ENCODE peak calls at places on chromosome 13, in six cellular contexts. I, L, F, N, G and X are unnamed samples.

GRCh38 chr13:80562423-80562822 is 221.5 kb upstream of the SPRY2 start:
- DNase-seq in L (no peak), N (no peak), F (no peak), I (no peak), G (no peak), X (no peak)

GRCh38 chr13:101915333-101915732 is 462.9 kb downstream of the ITGBL1 start:
- DNase-seq in I (no peak), F (no peak), L (no peak), N (no peak), G (no peak), X (no peak)

GRCh38 chr13:36528105-36528504 is 95.8 kb downstream of the CCNA1 start:
- DNase-seq in N (no peak), G (no peak), F (no peak), L (no peak), I (no peak), X (no peak)

GRCh38 chr13:113205428-113205931 is 3.0 kb downstream of the PCID2 start:
- DNase-seq in L (no peak), I (no peak), G (peak), N (no peak), F (peak), X (peak)

GRCh38 chr13:24306632-24307031 is 2.7 kb upstream of the C1QTNF9 start:
- DNase-seq in N (peak), G (peak), L (no peak), F (peak), I (no peak), X (peak)

GRCh38 chr13:41428155-41428554 is 29.2 kb upstream of the RGCC start:
- DNase-seq in F (no peak), N (no peak), G (no peak), L (no peak), I (peak), X (no peak)

GRCh38 chr13:80131204-80131603 is 209.7 kb downstream of the SPRY2 start:
- DNase-seq in I (peak), G (peak), F (peak), N (no peak), L (peak), X (peak)

GRCh38 chr13:65856464-65856863 is 1373.7 kb downstream of the PCDH9 start:
- DNase-seq in G (peak), F (peak), L (no peak), N (peak), I (no peak), X (peak)

GRCh38 chr13:112696869-112697465 is 7.1 kb downstream of the ATP11A start:
- DNase-seq in I (no peak), N (no peak), F (no peak), G (no peak), L (no peak), X (no peak)

GRCh38 chr13:48400820-48401219 is 12.1 kb downstream of the LPAR6 start:
- DNase-seq in I (no peak), L (no peak), G (peak), F (peak), N (no peak), X (peak)

GRCh38 chr13:58907347-58907746 is 1256.4 kb downstream of the DIAPH3 start:
- DNase-seq in N (no peak), I (no peak), L (no peak), F (no peak), G (peak), X (no peak)

GRCh38 chr13:33690321-33690720 is 127.6 kb upstream of the RFC3 start:
- DNase-seq in G (no peak), L (no peak), F (no peak), I (no peak), N (no peak), X (no peak)

GRCh38 chr13:46124531-46124966 is 19.7 kb upstream of the CPB2 start:
- DNase-seq in G (no peak), I (no peak), N (no peak), L (no peak), F (no peak), X (no peak)

GRCh38 chr13:83499286-83499685 is 383.0 kb downstream of the SLITRK1 start:
- DNase-seq in I (no peak), G (no peak), F (no peak), L (no peak), N (no peak), X (peak)

GRCh38 chr13:43573361-43573740 is 213.4 kb downstream of the ENOX1 start:
- DNase-seq in I (no peak), L (no peak), G (no peak), N (no peak), F (no peak), X (peak)

GRCh38 chr13:84917252-84917878 is 881.9 kb downstream of the SLITRK6 start:
- DNase-seq in G (peak), I (no peak), L (no peak), N (no peak), F (peak), X (peak)

DNA sequence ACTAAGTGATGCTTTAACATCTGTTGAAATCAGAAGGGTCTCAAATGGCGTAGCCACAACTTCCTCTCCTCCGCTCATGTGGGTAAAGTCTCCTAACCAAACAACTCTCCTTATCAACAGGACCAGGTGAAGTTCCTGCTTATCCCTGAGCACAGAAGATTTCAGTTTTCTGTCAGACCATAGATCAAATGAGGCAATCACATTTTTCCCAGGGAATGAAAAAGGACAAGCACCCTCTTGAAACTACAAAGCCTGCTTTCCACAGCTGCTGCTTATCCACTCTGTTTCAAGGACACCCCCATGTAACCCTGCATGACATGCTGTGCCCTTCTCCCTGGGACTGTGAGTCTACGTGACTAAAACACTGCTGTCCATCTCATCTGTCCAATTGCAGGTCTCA is 788.3 kb upstream of the SLITRK5 start:
- DNase-seq in I (peak), F (no peak), N (no peak), G (no peak), L (no peak), X (no peak)
- H3K4me3 ChIP-seq in I (no peak), F (no peak), N (no peak), G (no peak), L (no peak), X (no peak)

GRCh38 chr13:26591672-26592071 is 34.2 kb downstream of the WASF3 start:
- DNase-seq in N (no peak), L (no peak), I (no peak), F (no peak), G (no peak), X (no peak)

GRCh38 chr13:26589754-26590153 is 32.3 kb downstream of the WASF3 start:
- DNase-seq in N (no peak), F (peak), L (peak), I (peak), G (peak), X (peak)

GRCh38 chr13:26587251-26587650 is 29.8 kb downstream of the WASF3 start:
- DNase-seq in G (no peak), L (no peak), N (no peak), F (no peak), I (no peak), X (no peak)

GRCh38 chr13:26590379-26590778 is 32.9 kb downstream of the WASF3 start:
- DNase-seq in I (no peak), L (no peak), G (no peak), N (no peak), F (no peak), X (no peak)

GRCh38 chr13:26590951-26591350 is 33.5 kb downstream of the WASF3 start:
- DNase-seq in F (no peak), G (no peak), L (no peak), I (no peak), N (no peak), X (no peak)
- TF ChIP-seq CTCF in F (no peak), G (no peak), L (no peak), I (no peak), N (no peak), X (no peak)

GRCh38 chr13:99214691-99215090 is 14.0 kb downstream of the UBAC2 start:
- DNase-seq in F (no peak), I (no peak), G (no peak), L (no peak), N (no peak), X (no peak)
- H3K4me3 ChIP-seq in F (no peak), I (no peak), G (no peak), L (no peak), N (no peak), X (no peak)

DNA sequence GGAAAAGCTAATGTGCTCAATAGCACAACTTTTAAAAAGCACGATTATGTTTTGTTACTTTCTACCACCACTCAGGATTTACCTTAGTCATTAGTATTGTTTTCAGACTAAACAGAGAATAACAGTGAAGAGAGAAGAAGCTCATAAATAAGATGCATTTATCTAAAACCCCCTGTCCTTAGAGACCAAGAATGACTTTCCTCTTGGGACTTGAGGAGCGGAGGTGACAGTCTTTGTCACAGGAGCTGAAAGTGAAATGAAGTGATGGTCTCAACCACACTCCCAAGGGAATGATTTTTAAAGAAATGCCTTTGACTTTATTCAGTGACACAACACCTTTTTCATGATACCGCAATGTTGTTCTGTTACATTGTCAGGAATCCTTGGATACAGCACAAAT is 190.6 kb upstream of the NBEA start:
- DNase-seq in L (no peak), G (no peak), F (no peak), N (no peak), I (no peak), X (no peak)
- TF ChIP-seq CTCF in L (no peak), G (no peak), F (no peak), N (no peak), I (no peak), X (no peak)

DNA sequence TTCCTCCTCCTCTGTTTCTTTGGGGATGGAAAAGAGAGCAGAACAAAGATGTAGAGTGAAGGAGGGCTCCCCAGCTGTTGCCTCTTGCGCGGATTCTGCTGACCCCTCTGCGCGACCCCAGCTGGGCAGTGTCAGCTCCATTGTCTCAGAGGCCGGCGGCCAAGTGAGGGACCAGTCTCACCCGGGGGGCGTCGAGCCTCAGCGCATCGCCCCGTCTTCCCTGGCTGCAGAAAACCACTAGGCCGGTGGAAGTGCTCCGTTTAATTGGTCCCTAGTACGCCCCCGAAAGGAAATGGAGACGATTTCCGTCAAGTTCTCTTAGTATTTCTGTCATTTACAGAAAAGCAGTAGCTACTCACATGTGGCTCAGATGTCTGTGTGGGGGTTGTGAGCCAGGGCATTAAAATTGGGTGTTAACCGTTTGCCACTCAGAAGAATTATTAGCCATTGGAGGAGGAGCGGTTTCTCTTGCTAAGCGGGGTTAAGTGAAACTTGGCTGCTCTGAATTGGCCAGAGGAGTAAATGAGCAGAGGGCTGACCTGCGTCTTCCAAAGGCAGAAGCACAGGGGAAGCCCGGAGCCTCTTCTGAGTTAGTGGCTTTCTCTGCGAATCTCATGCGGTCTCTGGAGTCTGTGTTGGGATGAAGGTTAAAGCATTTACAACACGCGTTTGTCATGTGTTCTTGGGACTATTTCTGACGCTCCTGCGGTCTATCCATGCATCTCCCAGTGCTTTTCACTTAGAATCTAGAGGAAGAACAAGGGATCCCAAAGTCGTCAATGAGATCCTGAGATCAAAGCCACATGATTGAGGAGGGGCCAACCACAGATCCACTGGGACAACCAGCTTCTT is 132.8 kb upstream of the MYO16 start:
- DNase-seq in L (no peak), G (peak), F (no peak), N (no peak), I (no peak), X (peak)
- H3K4me3 ChIP-seq in L (no peak), G (peak), F (no peak), N (no peak), I (peak), X (peak)

DNA sequence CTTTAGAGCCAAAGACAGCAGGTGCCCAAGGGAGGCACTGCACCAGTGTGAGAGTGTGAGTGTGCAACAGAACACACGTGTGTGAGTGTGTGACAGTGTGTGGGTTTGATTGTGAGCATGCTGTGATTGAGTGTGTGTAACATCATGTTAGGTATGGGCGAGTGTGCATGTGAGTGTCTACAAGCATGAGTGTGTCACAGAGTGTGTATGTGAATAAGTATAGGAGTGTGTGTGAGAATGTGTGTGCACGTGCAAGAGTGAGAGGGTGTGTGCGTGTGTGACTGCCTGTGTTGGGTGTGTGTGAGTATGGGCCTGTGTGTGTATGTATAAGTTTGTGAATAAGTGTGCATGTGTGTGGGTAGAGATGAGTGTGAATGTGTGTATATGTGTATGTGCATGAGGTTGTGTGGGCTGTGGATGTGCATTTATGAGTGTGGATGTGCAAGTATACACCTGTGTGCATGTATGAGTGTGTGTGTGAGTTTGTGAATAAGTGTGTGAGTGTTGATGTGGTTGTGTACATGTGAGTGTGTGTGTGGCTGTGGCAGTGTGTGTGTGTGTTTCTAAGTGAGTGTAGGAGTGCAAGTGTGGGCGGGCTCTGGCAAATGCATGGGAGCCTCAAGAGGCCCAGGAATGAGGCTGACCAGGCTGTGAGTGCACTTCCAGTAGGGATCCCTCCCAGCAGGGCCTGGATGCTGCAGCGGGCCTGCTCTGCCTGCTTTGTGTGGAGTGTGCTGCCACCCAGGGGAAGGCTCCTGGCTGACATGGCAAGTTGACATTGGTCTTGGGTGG is 198.4 kb downstream of the COL4A1 start:
- DNase-seq in L (peak), I (peak), G (peak), F (peak), N (peak), X (peak)
- TF ChIP-seq CTCF in L (peak), I (peak), G (peak), F (peak), N (peak), X (peak)